ENCODE peak calls at places on chromosomes 4 and X, in seven cellular contexts. One of them, this sample, is unnamed.

GRCh38 chr4:166169111-166169510 is 296.1 kb downstream of the TLL1 start:
- DNase-seq in D341Med: peak
- DNase-seq in T-helper 2 cell: no peak
- DNase-seq in CD8-positive, alpha-beta memory T cell: no peak
- DNase-seq in choroid plexus epithelial cell: peak
- DNase-seq in NCI-H1105 treated with DMSO at 0.1 percent for 48 hours: no peak
- DNase-seq in NCI-H2081: no peak
- DNase-seq in this sample: no peak

GRCh38 chr4:40300371-40301162 is 34.6 kb upstream of the CHRNA9 start:
- DNase-seq in T-helper 2 cell: peak
- DNase-seq in NCI-H1105 treated with DMSO at 0.1 percent for 48 hours: no peak
- DNase-seq in CD8-positive, alpha-beta memory T cell: no peak
- DNase-seq in D341Med: no peak
- DNase-seq in NCI-H2081: no peak
- DNase-seq in choroid plexus epithelial cell: no peak
- DNase-seq in this sample: no peak

GRCh38 chr4:156238171-156238570 is 284.5 kb upstream of the CTSO start:
- DNase-seq in choroid plexus epithelial cell: no peak
- DNase-seq in T-helper 2 cell: no peak
- DNase-seq in NCI-H2081: no peak
- DNase-seq in NCI-H1105 treated with DMSO at 0.1 percent for 48 hours: no peak
- DNase-seq in D341Med: no peak
- DNase-seq in CD8-positive, alpha-beta memory T cell: no peak
- DNase-seq in this sample: no peak

GRCh38 chr4:98996056-98996941 is 778 bp downstream of the METAP1 start:
- DNase-seq in NCI-H2081: no peak
- DNase-seq in CD8-positive, alpha-beta memory T cell: no peak
- DNase-seq in choroid plexus epithelial cell: peak
- DNase-seq in T-helper 2 cell: peak
- DNase-seq in NCI-H1105 treated with DMSO at 0.1 percent for 48 hours: peak
- DNase-seq in D341Med: peak
- DNase-seq in this sample: peak

GRCh38 chr4:10810411-10810810 is 125.8 kb upstream of the CLNK start:
- DNase-seq in D341Med: no peak
- DNase-seq in NCI-H1105 treated with DMSO at 0.1 percent for 48 hours: no peak
- DNase-seq in NCI-H2081: no peak
- DNase-seq in CD8-positive, alpha-beta memory T cell: no peak
- DNase-seq in choroid plexus epithelial cell: no peak
- DNase-seq in T-helper 2 cell: no peak
- DNase-seq in this sample: peak

GRCh38 chr4:144820706-144821105 is 174.8 kb downstream of the HHIP start:
- DNase-seq in T-helper 2 cell: no peak
- DNase-seq in CD8-positive, alpha-beta memory T cell: no peak
- DNase-seq in D341Med: no peak
- DNase-seq in NCI-H2081: no peak
- DNase-seq in choroid plexus epithelial cell: peak
- DNase-seq in NCI-H1105 treated with DMSO at 0.1 percent for 48 hours: no peak
- DNase-seq in this sample: peak

GRCh38 chr4:108240356-108240755 is 71.6 kb upstream of the LEF1 start:
- DNase-seq in D341Med: no peak
- DNase-seq in NCI-H1105 treated with DMSO at 0.1 percent for 48 hours: no peak
- DNase-seq in choroid plexus epithelial cell: peak
- DNase-seq in T-helper 2 cell: no peak
- DNase-seq in CD8-positive, alpha-beta memory T cell: no peak
- DNase-seq in NCI-H2081: no peak
- DNase-seq in this sample: peak

GRCh38 chrX:118226060-118226428 is 109.4 kb upstream of the KLHL13 start:
- DNase-seq in NCI-H2081: peak
- DNase-seq in CD8-positive, alpha-beta memory T cell: no peak
- DNase-seq in D341Med: peak
- DNase-seq in T-helper 2 cell: no peak
- DNase-seq in NCI-H1105 treated with DMSO at 0.1 percent for 48 hours: peak
- DNase-seq in choroid plexus epithelial cell: peak
- DNase-seq in this sample: no peak

GRCh38 chr4:23384741-23385140 is 505.1 kb downstream of the PPARGC1A start:
- DNase-seq in choroid plexus epithelial cell: peak
- DNase-seq in T-helper 2 cell: no peak
- DNase-seq in CD8-positive, alpha-beta memory T cell: no peak
- DNase-seq in NCI-H1105 treated with DMSO at 0.1 percent for 48 hours: no peak
- DNase-seq in D341Med: no peak
- DNase-seq in NCI-H2081: no peak
- DNase-seq in this sample: peak

GRCh38 chr4:79585834-79586233 is 177.8 kb upstream of the GK2 start:
- DNase-seq in CD8-positive, alpha-beta memory T cell: no peak
- DNase-seq in NCI-H2081: no peak
- DNase-seq in T-helper 2 cell: no peak
- DNase-seq in D341Med: no peak
- DNase-seq in choroid plexus epithelial cell: no peak
- DNase-seq in NCI-H1105 treated with DMSO at 0.1 percent for 48 hours: no peak
- DNase-seq in this sample: no peak

GRCh38 chr4:41635441-41635840 is 97.5 kb downstream of the LIMCH1 start:
- DNase-seq in CD8-positive, alpha-beta memory T cell: no peak
- DNase-seq in choroid plexus epithelial cell: no peak
- DNase-seq in NCI-H1105 treated with DMSO at 0.1 percent for 48 hours: no peak
- DNase-seq in NCI-H2081: no peak
- DNase-seq in D341Med: no peak
- DNase-seq in T-helper 2 cell: no peak
- DNase-seq in this sample: no peak

GRCh38 chr4:165651901-165652300 is 221.1 kb upstream of the TLL1 start:
- DNase-seq in CD8-positive, alpha-beta memory T cell: no peak
- DNase-seq in NCI-H2081: no peak
- DNase-seq in choroid plexus epithelial cell: no peak
- DNase-seq in NCI-H1105 treated with DMSO at 0.1 percent for 48 hours: no peak
- DNase-seq in D341Med: no peak
- DNase-seq in T-helper 2 cell: no peak
- DNase-seq in this sample: no peak